ENCODE peak calls at places on chromosome 7, in nine cellular contexts. X is A549; H is occipital lobe; M is activated T-helper 1 cell treated with anti-CD3 and anti-CD28 coated beads, Interleukin-12 subunit alpha, Interleukin-12 subunit beta, Interleukin-2, Interleukin-4 antibody, amounts not matched to agents 30 ng/mL and 10 ng/mL and 1 ng/mL, durations not matched to agents 14 hours and 24 hours and 36 hours; E is central memory CD4-positive, alpha-beta T cell; D is RPMI7951; N is amygdala; V is body of pancreas; I is endothelial cell. L is an unnamed sample.

GRCh38 chr7:73573791-73574190 is 4.6 kb downstream of the TBL2 start:
- DNase-seq in M (no peak), E (no peak), X (no peak), H (no peak), N (no peak), D (no peak), I (no peak), V (no peak), L (no peak)

GRCh38 chr7:10973942-10974716 is 457 bp downstream of the PHF14 start:
- DNase-seq in D (peak), I (peak), M (no peak), V (peak), E (no peak), N (peak), H (peak), X (peak), L (no peak)

GRCh38 chr7:105776068-105776790 is 100.2 kb downstream of the ATXN7L1 start:
- DNase-seq in N (no peak), D (peak), V (peak), H (no peak), X (peak), M (no peak), I (no peak), E (no peak), L (no peak)

GRCh38 chr7:55206235-55207029 is 158.7 kb upstream of the LANCL2 start:
- DNase-seq in E (no peak), H (no peak), V (no peak), D (peak), I (no peak), X (no peak), M (no peak), N (no peak), L (no peak)

GRCh38 chr7:148084138-148084537 is 506.4 kb upstream of the C7orf33 start:
- DNase-seq in N (peak), H (peak), E (no peak), M (no peak), D (peak), I (peak), X (no peak), V (peak), L (peak)

GRCh38 chr7:75969182-75969581 is 25.2 kb downstream of the TMEM120A start:
- DNase-seq in H (no peak), E (no peak), X (no peak), N (no peak), V (no peak), M (no peak), I (no peak), D (no peak), L (no peak)

GRCh38 chr7:99219985-99220384 is 12.1 kb upstream of the KPNA7 start:
- DNase-seq in I (no peak), N (no peak), M (no peak), H (no peak), V (no peak), E (no peak), D (no peak), X (no peak), L (no peak)

GRCh38 chr7:155576900-155577508 is 30.6 kb upstream of the CNPY1 start:
- DNase-seq in I (no peak), V (no peak), X (no peak), D (no peak), E (no peak), N (no peak), H (no peak), M (no peak), L (no peak)

GRCh38 chr7:29091722-29092121 is 54.6 kb downstream of the CPVL start:
- DNase-seq in I (no peak), X (peak), H (no peak), N (no peak), M (no peak), D (peak), V (no peak), E (no peak), L (no peak)

GRCh38 chr7:137992042-137992737 is 9.7 kb downstream of the CREB3L2 start:
- DNase-seq in H (no peak), V (peak), M (no peak), E (no peak), I (no peak), D (peak), X (no peak), N (no peak), L (no peak)